ENCODE peak calls at places on chromosome 22, in six cellular contexts. M is left ventricle myocardium inferior; A is brain microvascular endothelial cell; D is DMS 273 treated with DMSO at 0.1 percent for 48 hours; C is CD8-positive, alpha-beta memory T cell; O is NCI-H510A treated with DMSO at 0.1 percent for 48 hours. P is an unnamed sample.

GRCh38 chr22:27596133-27596905 is 205.2 kb downstream of the MN1 start:
- DNase-seq in D (no peak), C (no peak), O (no peak), M (no peak), A (no peak), P (no peak)

GRCh38 chr22:39178206-39179111 is 26.0 kb upstream of the CBX7 start:
- DNase-seq in M (no peak), A (peak), O (no peak), D (no peak), C (no peak), P (peak)

GRCh38 chr22:39384750-39385480 is 14.7 kb upstream of the TAB1 start:
- DNase-seq in A (peak), M (no peak), O (no peak), D (no peak), C (no peak), P (peak)

GRCh38 chr22:29733362-29734322 is 13.8 kb downstream of the CABP7 start:
- DNase-seq in M (peak), A (no peak), C (no peak), O (peak), D (no peak), P (peak)

GRCh38 chr22:27492566-27493201 is 308.9 kb downstream of the MN1 start:
- DNase-seq in A (no peak), C (no peak), D (no peak), O (no peak), M (no peak), P (no peak)

GRCh38 chr22:46202897-46203589 is 47.0 kb downstream of the CDPF1 start:
- DNase-seq in O (no peak), M (no peak), C (no peak), D (no peak), A (no peak), P (no peak)

GRCh38 chr22:30816413-30816812 is 121.7 kb downstream of the OSBP2 start:
- DNase-seq in A (no peak), D (no peak), C (no peak), M (no peak), O (no peak), P (no peak)

GRCh38 chr22:37746366-37747089 is 49.7 kb downstream of the TRIOBP start:
- DNase-seq in M (peak), C (no peak), O (no peak), D (no peak), A (no peak), P (no peak)

GRCh38 chr22:19884954-19885751 is 30.5 kb upstream of the GNB1L start:
- DNase-seq in O (no peak), C (peak), A (no peak), D (no peak), M (peak), P (no peak)

GRCh38 chr22:42990131-42990838 is 24.7 kb downstream of the PACSIN2 start:
- DNase-seq in D (no peak), C (no peak), M (no peak), O (no peak), A (peak), P (peak)

GRCh38 chr22:23820748-23821211 is 18.0 kb downstream of the DERL3 start:
- DNase-seq in C (no peak), A (no peak), M (no peak), D (no peak), O (no peak), P (no peak)

GRCh38 chr22:24953294-24954113 is 988 bp downstream of the KIAA1671 start:
- DNase-seq in C (no peak), A (no peak), D (no peak), O (peak), M (peak), P (no peak)

GRCh38 chr22:46022881-46023512 is 46.0 kb upstream of the WNT7B start:
- DNase-seq in M (no peak), A (no peak), O (no peak), D (no peak), C (no peak), P (no peak)

GRCh38 chr22:43039800-43040199 is 24.9 kb upstream of the PACSIN2 start:
- DNase-seq in C (no peak), A (no peak), O (peak), D (no peak), M (no peak), P (no peak)